ENCODE peak calls at places on chromosomes 4 and X, in ten cellular contexts. One of them, this sample, is unnamed.

GRCh38 chr4:151675366-151676060 is 85.3 kb downstream of the GATB start:
- DNase-seq in Calu3: no peak
- DNase-seq in Peyer's patch: no peak
- DNase-seq in neural progenitor cell: peak; percentile 51
- DNase-seq in tibial artery: no peak
- DNase-seq in esophagus squamous epithelium: no peak
- DNase-seq in thyroid gland: no peak
- DNase-seq in AG04450: no peak
- DNase-seq in lower leg skin: peak; percentile 77
- DNase-seq in GM13977: no peak
- DNase-seq in this sample: no peak

GRCh38 chr4:65893957-65894755 is 223.9 kb upstream of the EPHA5 start:
- DNase-seq in Calu3: no peak
- DNase-seq in tibial artery: no peak
- DNase-seq in lower leg skin: no peak
- DNase-seq in AG04450: no peak
- DNase-seq in Peyer's patch: no peak
- DNase-seq in thyroid gland: no peak
- DNase-seq in esophagus squamous epithelium: no peak
- DNase-seq in neural progenitor cell: no peak
- DNase-seq in GM13977: no peak
- DNase-seq in this sample: no peak

GRCh38 chr4:185809517-185810071 is 2.4 kb downstream of the SORBS2 start:
- DNase-seq in tibial artery: no peak
- DNase-seq in thyroid gland: no peak
- DNase-seq in Peyer's patch: no peak
- DNase-seq in AG04450: no peak
- DNase-seq in Calu3: no peak
- DNase-seq in esophagus squamous epithelium: no peak
- DNase-seq in lower leg skin: no peak
- DNase-seq in neural progenitor cell: no peak
- DNase-seq in GM13977: no peak
- DNase-seq in this sample: no peak

GRCh38 chr4:132770776-132771175 is 378.3 kb upstream of the PCDH10 start:
- DNase-seq in lower leg skin: no peak
- DNase-seq in neural progenitor cell: no peak
- DNase-seq in tibial artery: no peak
- DNase-seq in Peyer's patch: no peak
- DNase-seq in thyroid gland: no peak
- DNase-seq in esophagus squamous epithelium: no peak
- DNase-seq in GM13977: no peak
- DNase-seq in Calu3: no peak
- DNase-seq in AG04450: no peak
- DNase-seq in this sample: no peak

GRCh38 chrX:1466971-1467561 is 14.4 kb upstream of the ASMTL start:
- DNase-seq in neural progenitor cell: no peak
- DNase-seq in AG04450: no peak
- DNase-seq in Peyer's patch: peak; percentile 81
- DNase-seq in GM13977: peak; percentile 72
- DNase-seq in esophagus squamous epithelium: peak; percentile 11
- DNase-seq in lower leg skin: peak; percentile 77
- DNase-seq in Calu3: no peak
- DNase-seq in tibial artery: no peak
- DNase-seq in thyroid gland: no peak
- DNase-seq in this sample: no peak

GRCh38 chr4:36026348-36026747 is 218.0 kb downstream of the ARAP2 start:
- DNase-seq in Calu3: no peak
- DNase-seq in thyroid gland: no peak
- DNase-seq in lower leg skin: no peak
- DNase-seq in Peyer's patch: no peak
- DNase-seq in AG04450: no peak
- DNase-seq in neural progenitor cell: peak; percentile 52
- DNase-seq in esophagus squamous epithelium: no peak
- DNase-seq in tibial artery: no peak
- DNase-seq in GM13977: no peak
- DNase-seq in this sample: no peak

GRCh38 chr4:164716901-164717300 is 37.0 kb upstream of the SMIM31 start:
- DNase-seq in Calu3: no peak
- DNase-seq in tibial artery: no peak
- DNase-seq in AG04450: no peak
- DNase-seq in Peyer's patch: no peak
- DNase-seq in GM13977: no peak
- DNase-seq in esophagus squamous epithelium: no peak
- DNase-seq in neural progenitor cell: peak; percentile 18
- DNase-seq in lower leg skin: no peak
- DNase-seq in thyroid gland: no peak
- DNase-seq in this sample: no peak

GRCh38 chrX:132119283-132119682 is 8.5 kb downstream of the FRMD7 start:
- DNase-seq in thyroid gland: no peak
- DNase-seq in tibial artery: no peak
- DNase-seq in lower leg skin: peak; percentile 74
- DNase-seq in AG04450: no peak
- DNase-seq in GM13977: no peak
- DNase-seq in Calu3: no peak
- DNase-seq in Peyer's patch: no peak
- DNase-seq in esophagus squamous epithelium: no peak
- DNase-seq in neural progenitor cell: peak; percentile 22
- DNase-seq in this sample: no peak

GRCh38 chr4:67853336-67853735 is 30.5 kb downstream of the TMPRSS11D start:
- DNase-seq in AG04450: no peak
- DNase-seq in Peyer's patch: no peak
- DNase-seq in thyroid gland: peak; percentile 11
- DNase-seq in esophagus squamous epithelium: no peak
- DNase-seq in GM13977: no peak
- DNase-seq in Calu3: no peak
- DNase-seq in lower leg skin: no peak
- DNase-seq in neural progenitor cell: no peak
- DNase-seq in tibial artery: no peak
- DNase-seq in this sample: no peak

GRCh38 chrX:132957211-132958085 is 981 bp downstream of the HS6ST2 start:
- DNase-seq in GM13977: no peak
- DNase-seq in esophagus squamous epithelium: no peak
- DNase-seq in thyroid gland: no peak
- DNase-seq in tibial artery: no peak
- DNase-seq in Peyer's patch: no peak
- DNase-seq in AG04450: no peak
- DNase-seq in neural progenitor cell: peak; percentile 80
- DNase-seq in Calu3: peak; percentile 54
- DNase-seq in lower leg skin: no peak
- DNase-seq in this sample: no peak

GRCh38 chr4:70613893-70614572 is 14.5 kb upstream of the ENAM start:
- DNase-seq in lower leg skin: no peak
- DNase-seq in esophagus squamous epithelium: no peak
- DNase-seq in GM13977: no peak
- DNase-seq in Peyer's patch: no peak
- DNase-seq in Calu3: no peak
- DNase-seq in neural progenitor cell: no peak
- DNase-seq in thyroid gland: no peak
- DNase-seq in tibial artery: no peak
- DNase-seq in AG04450: no peak
- DNase-seq in this sample: no peak

GRCh38 chr4:46889410-46889809 is 19.6 kb downstream of the COX7B2 start:
- DNase-seq in esophagus squamous epithelium: no peak
- DNase-seq in Calu3: no peak
- DNase-seq in lower leg skin: no peak
- DNase-seq in Peyer's patch: no peak
- DNase-seq in AG04450: no peak
- DNase-seq in neural progenitor cell: no peak
- DNase-seq in thyroid gland: no peak
- DNase-seq in tibial artery: no peak
- DNase-seq in GM13977: no peak
- DNase-seq in this sample: no peak

DNA sequence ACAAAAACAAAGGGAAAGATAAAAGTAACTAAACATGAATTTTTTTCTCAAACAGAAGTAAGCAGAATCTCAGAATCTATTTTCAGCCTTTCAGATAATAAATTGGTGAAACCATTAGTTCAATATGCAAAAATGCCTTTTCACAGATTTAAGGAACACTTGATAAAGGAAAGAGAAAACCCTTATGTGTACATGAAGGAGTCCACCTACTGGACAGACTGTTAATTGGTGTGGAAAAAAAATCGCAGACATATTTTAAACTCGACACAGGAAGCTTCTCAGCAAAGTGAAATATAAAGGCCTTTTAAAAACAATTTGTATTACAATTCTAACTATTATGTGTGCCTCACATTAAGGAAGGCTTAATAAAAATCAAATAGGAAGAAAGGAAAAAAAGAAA is 22.3 kb downstream of the COX7B2 start:
- DNase-seq in lower leg skin: no peak
- DNase-seq in Peyer's patch: no peak
- DNase-seq in esophagus squamous epithelium: no peak
- DNase-seq in tibial artery: no peak
- DNase-seq in neural progenitor cell: no peak
- DNase-seq in Calu3: no peak
- DNase-seq in GM13977: no peak
- DNase-seq in thyroid gland: no peak
- DNase-seq in AG04450: no peak
- DNase-seq in this sample: no peak
- TF ChIP-seq CTCF in lower leg skin: no peak
- TF ChIP-seq CTCF in Peyer's patch: no peak
- TF ChIP-seq CTCF in esophagus squamous epithelium: no peak
- TF ChIP-seq CTCF in tibial artery: peak; percentile 37
- TF ChIP-seq CTCF in neural progenitor cell: peak; percentile 42
- TF ChIP-seq CTCF in Calu3: peak; percentile 17
- TF ChIP-seq CTCF in GM13977: peak; percentile 10
- TF ChIP-seq CTCF in thyroid gland: peak; percentile 15
- TF ChIP-seq CTCF in AG04450: peak; percentile 68
- TF ChIP-seq CTCF in this sample: no peak

GRCh38 chr4:123746981-123747380 is 350.4 kb downstream of the SPRY1 start:
- DNase-seq in lower leg skin: no peak
- DNase-seq in esophagus squamous epithelium: no peak
- DNase-seq in Peyer's patch: no peak
- DNase-seq in thyroid gland: no peak
- DNase-seq in Calu3: no peak
- DNase-seq in neural progenitor cell: peak; percentile 31
- DNase-seq in tibial artery: no peak
- DNase-seq in GM13977: no peak
- DNase-seq in AG04450: no peak
- DNase-seq in this sample: no peak
- TF ChIP-seq CTCF in lower leg skin: no peak
- TF ChIP-seq CTCF in esophagus squamous epithelium: no peak
- TF ChIP-seq CTCF in Peyer's patch: no peak
- TF ChIP-seq CTCF in thyroid gland: no peak
- TF ChIP-seq CTCF in Calu3: no peak
- TF ChIP-seq CTCF in neural progenitor cell: peak; percentile 13
- TF ChIP-seq CTCF in tibial artery: no peak
- TF ChIP-seq CTCF in GM13977: no peak
- TF ChIP-seq CTCF in AG04450: no peak
- TF ChIP-seq CTCF in this sample: no peak

GRCh38 chr4:188417181-188417580 is 277.9 kb downstream of the TRIML1 start:
- DNase-seq in Peyer's patch: no peak
- DNase-seq in neural progenitor cell: peak; percentile 66
- DNase-seq in thyroid gland: no peak
- DNase-seq in esophagus squamous epithelium: no peak
- DNase-seq in AG04450: no peak
- DNase-seq in tibial artery: no peak
- DNase-seq in lower leg skin: no peak
- DNase-seq in GM13977: no peak
- DNase-seq in Calu3: no peak
- DNase-seq in this sample: no peak
- TF ChIP-seq CTCF in Peyer's patch: no peak
- TF ChIP-seq CTCF in neural progenitor cell: peak; percentile 50
- TF ChIP-seq CTCF in thyroid gland: no peak
- TF ChIP-seq CTCF in esophagus squamous epithelium: no peak
- TF ChIP-seq CTCF in AG04450: no peak
- TF ChIP-seq CTCF in tibial artery: no peak
- TF ChIP-seq CTCF in lower leg skin: no peak
- TF ChIP-seq CTCF in GM13977: no peak
- TF ChIP-seq CTCF in Calu3: no peak
- TF ChIP-seq CTCF in this sample: no peak

GRCh38 chrX:56284269-56284668 is 52.1 kb downstream of the KLF8 start:
- DNase-seq in thyroid gland: no peak
- DNase-seq in GM13977: no peak
- DNase-seq in Peyer's patch: no peak
- DNase-seq in tibial artery: no peak
- DNase-seq in lower leg skin: no peak
- DNase-seq in Calu3: no peak
- DNase-seq in esophagus squamous epithelium: no peak
- DNase-seq in AG04450: no peak
- DNase-seq in neural progenitor cell: no peak
- DNase-seq in this sample: no peak

GRCh38 chrX:56279869-56280268 is 47.7 kb downstream of the KLF8 start:
- DNase-seq in Peyer's patch: no peak
- DNase-seq in AG04450: no peak
- DNase-seq in lower leg skin: no peak
- DNase-seq in esophagus squamous epithelium: no peak
- DNase-seq in tibial artery: no peak
- DNase-seq in GM13977: no peak
- DNase-seq in thyroid gland: no peak
- DNase-seq in Calu3: no peak
- DNase-seq in neural progenitor cell: no peak
- DNase-seq in this sample: no peak

DNA sequence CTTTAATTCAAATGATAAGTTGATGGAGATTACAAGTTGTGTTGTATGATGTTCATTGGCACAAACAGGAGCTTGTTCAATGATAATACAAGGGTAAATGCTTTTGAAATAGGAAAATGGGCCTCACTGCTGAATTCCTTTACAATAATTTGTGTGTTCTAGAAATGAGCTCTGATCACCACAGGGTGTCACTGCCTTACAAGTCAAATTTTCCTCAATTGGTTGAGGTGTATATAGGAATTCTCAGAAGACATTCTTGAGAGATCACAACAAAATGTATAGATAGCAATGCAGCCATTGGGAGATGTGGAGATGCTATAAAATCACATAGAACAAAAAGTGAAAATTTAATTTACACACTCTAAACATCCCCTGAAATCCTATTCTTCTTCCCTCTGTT is 49.6 kb downstream of the KLF8 start:
- DNase-seq in esophagus squamous epithelium: no peak
- DNase-seq in neural progenitor cell: peak; percentile 7
- DNase-seq in tibial artery: no peak
- DNase-seq in GM13977: no peak
- DNase-seq in Peyer's patch: no peak
- DNase-seq in thyroid gland: no peak
- DNase-seq in Calu3: peak; percentile 11
- DNase-seq in AG04450: no peak
- DNase-seq in lower leg skin: no peak
- DNase-seq in this sample: no peak
- TF ChIP-seq CTCF in esophagus squamous epithelium: no peak
- TF ChIP-seq CTCF in neural progenitor cell: peak; percentile 30
- TF ChIP-seq CTCF in tibial artery: no peak
- TF ChIP-seq CTCF in GM13977: peak; percentile 30
- TF ChIP-seq CTCF in Peyer's patch: peak; percentile 39
- TF ChIP-seq CTCF in thyroid gland: no peak
- TF ChIP-seq CTCF in Calu3: no peak
- TF ChIP-seq CTCF in AG04450: peak; percentile 23
- TF ChIP-seq CTCF in lower leg skin: no peak
- TF ChIP-seq CTCF in this sample: no peak

This sample was measured in GM12864.